ENCODE peak calls at places on chromosomes 2 and 18, in eight cellular contexts. P, X, H, N, W, C, B and F are unnamed samples.

GRCh38 chr2:126890962-126891450 is 7.7 kb upstream of the TEX51 start:
- DNase-seq in P (no peak), X (peak; percentile 7), H (no peak), N (no peak), W (no peak), C (no peak), B (no peak), F (no peak)

GRCh38 chr2:37593694-37594093 is 77.7 kb downstream of the CDC42EP3 start:
- DNase-seq in P (no peak), X (no peak), H (no peak), N (no peak), W (no peak), C (no peak), B (no peak), F (no peak)

GRCh38 chr2:236176417-236176816 is 8.2 kb upstream of the GBX2 start:
- DNase-seq in P (peak; percentile 80), X (no peak), H (peak; percentile 72), N (peak; percentile 45), W (no peak), C (no peak), B (no peak), F (peak; percentile 50)

GRCh38 chr2:128306081-128306930 is 12.4 kb downstream of the HS6ST1 start:
- DNase-seq in P (peak; percentile 92), X (peak; percentile 91), H (peak; percentile 78), N (no peak), W (no peak), C (peak; percentile 91), B (no peak), F (peak; percentile 69)

GRCh38 chr2:86621290-86621943 is 2.2 kb downstream of the RNF103 start:
- DNase-seq in P (no peak), X (no peak), H (no peak), N (peak; percentile 23), W (no peak), C (no peak), B (peak; percentile 0), F (no peak)

GRCh38 chr2:25794544-25795276 is 83.6 kb downstream of the ASXL2 start:
- DNase-seq in P (no peak), X (no peak), H (no peak), N (no peak), W (no peak), C (no peak), B (no peak), F (no peak)

GRCh38 chr2:88090446-88091283 is 23.0 kb downstream of the SMYD1 start:
- DNase-seq in P (no peak), X (no peak), H (no peak), N (no peak), W (no peak), C (no peak), B (no peak), F (no peak)

GRCh38 chr2:71531522-71532047 is 78.2 kb downstream of the DYSF start:
- DNase-seq in P (peak; percentile 52), X (no peak), H (no peak), N (no peak), W (no peak), C (no peak), B (peak; percentile 73), F (no peak)

GRCh38 chr2:42132066-42132965 is 36.8 kb upstream of the EML4 start:
- DNase-seq in P (no peak), X (no peak), H (no peak), N (peak; percentile 82), W (no peak), C (no peak), B (peak; percentile 77), F (no peak)

GRCh38 chr2:181203412-181203811 is 223.0 kb downstream of the UBE2E3 start:
- DNase-seq in P (no peak), X (no peak), H (no peak), N (peak; percentile 67), W (no peak), C (no peak), B (peak; percentile 88), F (no peak)

GRCh38 chr18:67265464-67266245 is 250.9 kb downstream of the DSEL start:
- DNase-seq in P (no peak), X (no peak), H (no peak), N (no peak), W (no peak), C (no peak), B (peak; percentile 48), F (no peak)

GRCh38 chr2:85601771-85602475 is 575 bp downstream of the TMEM150A start:
- DNase-seq in P (no peak), X (peak; percentile 67), H (no peak), N (peak; percentile 50), W (no peak), C (no peak), B (no peak), F (peak; percentile 90)

GRCh38 chr18:63253428-63254372 is 65.9 kb downstream of the BCL2 start:
- DNase-seq in P (no peak), X (no peak), H (no peak), N (no peak), W (no peak), C (no peak), B (no peak), F (no peak)

GRCh38 chr18:23587220-23587642 is 925 bp upstream of the NPC1 start:
- DNase-seq in P (no peak), X (no peak), H (no peak), N (no peak), W (no peak), C (no peak), B (no peak), F (no peak)

GRCh38 chr2:74444498-74445318 is 3.0 kb upstream of the RTKN start:
- DNase-seq in P (no peak), X (no peak), H (no peak), N (peak; percentile 39), W (no peak), C (no peak), B (no peak), F (no peak)

GRCh38 chr18:31487251-31488015 is 10.5 kb upstream of the DSG2 start:
- DNase-seq in P (no peak), X (no peak), H (no peak), N (peak; percentile 76), W (no peak), C (no peak), B (peak; percentile 80), F (no peak)

GRCh38 chr18:41490861-41491260 is 464.2 kb upstream of the PIK3C3 start:
- DNase-seq in P (no peak), X (no peak), H (no peak), N (no peak), W (no peak), C (peak; percentile 83), B (no peak), F (no peak)

GRCh38 chr2:84969511-84970265 is 1.3 kb upstream of the KCMF1 start:
- DNase-seq in P (no peak), X (no peak), H (no peak), N (peak; percentile 42), W (no peak), C (peak; percentile 66), B (no peak), F (no peak)

GRCh38 chr2:108554530-108554929 is 20.3 kb downstream of the LIMS1 start:
- DNase-seq in P (no peak), X (no peak), H (no peak), N (no peak), W (no peak), C (peak; percentile 56), B (no peak), F (no peak)

GRCh38 chr2:36338124-36338826 is 17.3 kb upstream of the CRIM1 start:
- DNase-seq in P (no peak), X (no peak), H (no peak), N (no peak), W (no peak), C (no peak), B (no peak), F (no peak)

GRCh38 chr2:233323851-233324250 is 16.2 kb downstream of the SAG start:
- DNase-seq in P (no peak), X (no peak), H (no peak), N (no peak), W (no peak), C (no peak), B (no peak), F (no peak)

GRCh38 chr18:68147728-68148127 is 567.2 kb downstream of the TMX3 start:
- DNase-seq in P (no peak), X (no peak), H (no peak), N (no peak), W (no peak), C (no peak), B (no peak), F (no peak)

GRCh38 chr2:23696163-23697045 is 230.5 kb downstream of the ATAD2B start:
- DNase-seq in P (no peak), X (no peak), H (no peak), N (no peak), W (no peak), C (no peak), B (no peak), F (peak; percentile 59)

GRCh38 chr2:79432731-79433146 is 80.1 kb upstream of the CTNNA2 start:
- DNase-seq in P (no peak), X (no peak), H (no peak), N (no peak), W (no peak), C (no peak), B (no peak), F (no peak)

GRCh38 chr2:72952961-72953360 is 35.6 kb downstream of the EMX1 start:
- DNase-seq in P (no peak), X (no peak), H (no peak), N (no peak), W (no peak), C (no peak), B (no peak), F (no peak)

GRCh38 chr18:75208055-75208835 is 694 bp downstream of the PTGR3 start:
- DNase-seq in P (peak; percentile 46), X (peak; percentile 67), H (peak; percentile 81), N (peak; percentile 55), W (no peak), C (peak; percentile 89), B (no peak), F (peak; percentile 84)

GRCh38 chr2:206851511-206851910 is 86.1 kb downstream of the FASTKD2 start:
- DNase-seq in P (no peak), X (no peak), H (no peak), N (no peak), W (no peak), C (no peak), B (no peak), F (no peak)

GRCh38 chr2:96618599-96619283 is 19.4 kb downstream of the KANSL3 start:
- DNase-seq in P (no peak), X (no peak), H (no peak), N (peak; percentile 93), W (no peak), C (no peak), B (peak; percentile 98), F (no peak)

GRCh38 chr2:69163109-69163508 is 150.1 kb downstream of the ANTXR1 start:
- DNase-seq in P (no peak), X (no peak), H (no peak), N (peak; percentile 85), W (peak; percentile 93), C (no peak), B (peak; percentile 53), F (no peak)

GRCh38 chr2:237280235-237280634 is 133.7 kb downstream of the COL6A3 start:
- DNase-seq in P (no peak), X (no peak), H (no peak), N (no peak), W (no peak), C (no peak), B (peak; percentile 98), F (no peak)

GRCh38 chr2:26245231-26245732 is 543 bp downstream of the HADHB start:
- DNase-seq in P (no peak), X (no peak), H (peak; percentile 66), N (peak; percentile 49), W (no peak), C (no peak), B (no peak), F (peak; percentile 76)

GRCh38 chr2:135373702-135374101 is 157.3 kb downstream of the ZRANB3 start:
- DNase-seq in P (no peak), X (no peak), H (no peak), N (no peak), W (no peak), C (no peak), B (no peak), F (no peak)

GRCh38 chr2:120797421-120798289 is 62.0 kb downstream of the GLI2 start:
- DNase-seq in P (no peak), X (no peak), H (no peak), N (no peak), W (no peak), C (peak; percentile 63), B (no peak), F (no peak)